ENCODE peak calls at places on chromosomes 7 and 10, in five cellular contexts. L is foreskin fibroblast, J is cardiac muscle cell, K is GM12865, M is body of pancreas. T is an unnamed sample.

GRCh38 chr10:78314651-78315050 is 281.0 kb downstream of the RPS24 start:
- DNase-seq in K (no peak), J (no peak), L (no peak), M (no peak), T (no peak)

GRCh38 chr10:87504667-87505365 is at the start of gene MINPP1:
- DNase-seq in K (peak), L (peak), M (peak), J (peak), T (peak)

GRCh38 chr10:116336866-116337265 is 12.6 kb downstream of the CCDC172 start:
- DNase-seq in M (no peak), J (no peak), K (no peak), L (no peak), T (no peak)

GRCh38 chr7:150923191-150923590 is 54.9 kb downstream of the KCNH2 start:
- DNase-seq in K (no peak), L (no peak), M (no peak), J (no peak), T (no peak)

GRCh38 chr10:624605-625334 is 64.7 kb downstream of the DIP2C start:
- DNase-seq in J (peak), M (peak), K (no peak), L (peak), T (no peak)

GRCh38 chr10:58044072-58044471 is 223.6 kb downstream of the IPMK start:
- DNase-seq in M (no peak), J (peak), L (peak), K (no peak), T (no peak)

GRCh38 chr10:129605986-129606518 is 139.0 kb downstream of the MGMT start:
- DNase-seq in J (no peak), M (peak), K (peak), L (no peak), T (no peak)

GRCh38 chr10:37680243-37680683 is 177.1 kb downstream of the ZNF248 start:
- DNase-seq in L (no peak), M (no peak), K (no peak), J (no peak), T (no peak)

GRCh38 chr10:15518256-15518655 is 147.2 kb upstream of the FAM171A1 start:
- DNase-seq in K (no peak), M (no peak), J (peak), L (peak), T (no peak)

GRCh38 chr10:92110039-92110794 is 180.7 kb downstream of the CPEB3 start:
- DNase-seq in J (peak), K (no peak), M (no peak), L (peak), T (no peak)

GRCh38 chr7:98130959-98131358 is 24.3 kb downstream of the LMTK2 start:
- DNase-seq in J (peak), K (no peak), M (no peak), L (peak), T (no peak)

GRCh38 chr10:124536496-124537050 is 75.0 kb downstream of the LHPP start:
- DNase-seq in M (no peak), L (no peak), J (no peak), K (no peak), T (no peak)
- TF ChIP-seq CTCF in M (no peak), L (no peak), J (no peak), K (no peak), T (no peak)

DNA sequence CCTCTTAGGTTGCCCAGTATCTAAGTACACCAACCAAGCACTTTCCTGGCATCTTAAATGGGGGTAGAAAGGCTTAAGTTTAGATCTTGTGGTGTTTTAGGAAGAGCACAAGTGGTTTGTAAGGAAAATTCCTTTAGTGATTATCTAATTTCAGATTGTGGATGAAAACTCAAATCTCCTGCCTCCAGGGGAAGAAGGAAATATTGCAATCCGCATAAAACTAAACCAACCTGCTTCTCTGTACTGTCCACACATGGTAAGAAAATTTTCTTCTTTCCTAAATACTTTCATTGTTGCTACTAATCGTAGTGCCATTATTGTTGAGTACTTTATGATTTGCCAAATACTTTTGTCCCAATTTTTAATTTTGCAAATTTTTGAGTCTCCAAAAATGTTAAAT is 31.1 kb downstream of the ACSM6 start:
- DNase-seq in J (no peak), K (no peak), M (no peak), L (no peak), T (no peak)
- TF ChIP-seq CTCF in J (no peak), K (no peak), M (no peak), L (no peak), T (no peak)

GRCh38 chr7:29292886-29293658 is 98.5 kb downstream of the CHN2 start:
- DNase-seq in J (no peak), K (no peak), M (no peak), L (no peak), T (no peak)

GRCh38 chr7:29296421-29296820 is 101.8 kb downstream of the CHN2 start:
- DNase-seq in M (no peak), L (no peak), J (no peak), K (no peak), T (no peak)

GRCh38 chr7:29300649-29301048 is 106.1 kb downstream of the CHN2 start:
- DNase-seq in M (no peak), K (no peak), J (peak), L (peak), T (no peak)

GRCh38 chr7:29299986-29300609 is 105.5 kb downstream of the CHN2 start:
- DNase-seq in J (peak), M (no peak), K (no peak), L (peak), T (no peak)

GRCh38 chr7:29297194-29297890 is 102.8 kb downstream of the CHN2 start:
- DNase-seq in L (no peak), M (no peak), J (no peak), K (peak), T (no peak)
- TF ChIP-seq CTCF in L (peak), M (no peak), J (peak), K (peak), T (peak)

GRCh38 chr10:108360187-108360586 is 1195.7 kb upstream of the SORCS1 start:
- DNase-seq in K (peak), M (no peak), J (no peak), L (peak), T (no peak)

GRCh38 chr10:108363566-108363965 is 1199.1 kb upstream of the SORCS1 start:
- DNase-seq in K (no peak), J (no peak), L (no peak), M (no peak), T (no peak)

GRCh38 chr10:108362956-108363355 is 1198.5 kb upstream of the SORCS1 start:
- DNase-seq in K (no peak), M (no peak), L (no peak), J (no peak), T (no peak)

GRCh38 chr10:108362306-108362705 is 1197.8 kb upstream of the SORCS1 start:
- DNase-seq in M (no peak), L (peak), K (no peak), J (no peak), T (no peak)

GRCh38 chr10:108358912-108359311 is 1194.4 kb upstream of the SORCS1 start:
- DNase-seq in M (no peak), J (peak), L (peak), K (peak), T (peak)
- TF ChIP-seq CTCF in M (no peak), J (peak), L (no peak), K (no peak), T (peak)

DNA sequence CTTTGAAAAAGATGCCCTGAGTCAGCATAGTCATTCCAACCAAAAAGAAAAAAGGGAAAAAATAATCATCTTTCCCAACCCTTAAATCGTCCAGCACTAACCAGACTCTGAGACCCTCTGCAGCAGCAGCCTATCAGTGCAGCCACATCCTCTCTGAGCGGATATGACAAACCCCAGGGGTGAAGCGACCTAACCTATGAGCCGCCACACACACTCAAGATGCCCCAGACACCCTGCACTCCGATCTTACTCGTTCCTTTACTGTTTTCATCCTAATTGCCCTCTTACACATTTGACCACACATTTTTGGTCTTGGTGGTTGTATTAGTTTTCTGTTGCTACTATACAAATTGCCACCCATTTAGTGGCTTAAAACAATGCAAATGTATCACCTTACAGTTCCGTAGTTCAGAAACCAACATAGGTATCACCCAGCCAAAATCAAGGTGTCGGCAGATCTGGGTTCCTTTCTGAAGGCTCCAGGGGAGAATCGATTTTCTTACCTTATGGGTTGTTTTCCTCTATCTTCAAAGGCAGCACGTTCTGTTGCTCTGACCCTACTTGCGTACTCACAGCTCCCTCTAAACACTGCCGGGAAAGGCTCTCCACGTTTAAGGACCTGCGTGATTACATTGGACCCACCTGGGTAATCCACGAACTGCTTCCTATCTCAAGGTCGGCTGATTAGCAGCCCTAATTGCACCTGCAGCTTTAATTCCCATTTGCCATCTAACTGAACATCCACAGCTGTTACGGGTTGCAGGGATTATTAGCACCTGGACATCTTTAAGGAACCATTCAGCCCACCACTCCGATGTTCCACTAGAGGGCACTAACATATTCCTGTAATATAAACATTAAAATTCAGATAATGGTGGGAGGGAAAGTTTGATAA is 37.3 kb upstream of the PRSS1 start:
- DNase-seq in M (peak), L (peak), J (peak), K (peak), T (no peak)
- TF ChIP-seq CTCF in M (peak), L (peak), J (peak), K (peak), T (peak)

GRCh38 chr10:112177247-112177646 is 6.3 kb downstream of the GPAM start:
- DNase-seq in L (no peak), J (no peak), M (no peak), K (no peak), T (no peak)
- TF ChIP-seq CTCF in L (no peak), J (no peak), M (no peak), K (no peak), T (no peak)

GRCh38 chr7:76515999-76516443 is 5.7 kb downstream of the UPK3B start:
- DNase-seq in K (peak), J (peak), L (peak), M (peak), T (peak)
- TF ChIP-seq CTCF in K (peak), J (peak), L (peak), M (peak), T (peak)

DNA sequence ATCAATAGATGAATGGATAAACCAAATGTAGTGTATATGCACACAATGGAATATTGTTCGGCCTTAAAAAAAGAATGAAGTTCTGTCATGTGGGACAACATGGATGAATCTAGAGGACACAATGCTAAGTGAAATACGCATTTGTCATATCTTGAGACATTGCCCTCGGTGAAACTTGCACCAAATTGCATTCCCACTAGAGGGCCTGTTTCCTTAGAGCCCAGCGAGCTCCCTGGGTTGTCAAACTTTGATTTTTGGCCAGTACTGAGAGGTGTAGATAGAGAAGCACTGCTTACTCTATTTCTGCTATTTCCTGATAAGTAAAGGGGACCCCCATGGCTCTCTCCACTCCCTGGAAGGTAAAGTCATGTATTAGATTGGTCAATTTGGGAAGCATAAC is 157.1 kb downstream of the GPAM start:
- DNase-seq in L (no peak), K (no peak), M (no peak), J (no peak), T (no peak)
- TF ChIP-seq CTCF in L (no peak), K (no peak), M (no peak), J (no peak), T (no peak)

DNA sequence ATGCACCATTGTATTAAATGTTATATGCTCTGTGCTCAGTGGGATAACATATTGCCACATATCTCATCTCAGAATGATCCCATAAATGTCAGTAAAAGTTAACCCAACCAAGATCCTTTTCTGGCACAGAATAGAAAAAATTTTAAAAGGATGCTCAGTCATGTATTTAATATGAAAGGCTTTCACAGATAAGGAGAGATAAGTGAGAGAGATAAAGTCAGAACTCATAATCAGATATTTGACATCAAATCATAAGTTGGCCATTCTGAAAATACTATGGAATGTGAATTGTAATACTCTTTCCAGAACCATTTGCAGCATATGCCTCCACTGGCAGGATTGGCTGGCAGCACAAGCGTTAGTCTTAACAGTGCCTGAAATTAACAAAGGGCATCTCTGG is 38.5 kb downstream of the PLEKHA8 start:
- DNase-seq in K (no peak), J (no peak), M (no peak), L (no peak), T (no peak)
- TF ChIP-seq CTCF in K (no peak), J (no peak), M (no peak), L (no peak), T (no peak)

T was measured in GM13977.